ENCODE peak calls at places on chromosomes 2 and 18, in seven cellular contexts. B is PC-3, X is MM.1S, R is hepatocyte, Q is HCT116, M is GM23338, F is neural progenitor cell. I is an unnamed sample.

GRCh38 chr18:22434973-22435608 is 17.4 kb upstream of the CTAGE1 start:
- DNase-seq in B (peak; percentile 79), X (no peak), R (no peak), Q (no peak), M (no peak), F (no peak), I (peak; percentile 90)

GRCh38 chr2:127770973-127771735 is 39.8 kb downstream of the WDR33 start:
- DNase-seq in B (peak; percentile 83), X (no peak), R (peak; percentile 36), Q (no peak), M (no peak), F (no peak), I (peak; percentile 94)

GRCh38 chr2:57906152-57906732 is 140.4 kb upstream of the VRK2 start:
- DNase-seq in B (peak; percentile 82), X (peak; percentile 48), R (peak; percentile 55), Q (no peak), M (peak; percentile 73), F (peak; percentile 71), I (peak; percentile 77)

GRCh38 chr18:4847066-4847465 is 350.0 kb downstream of the AKAIN1 start:
- DNase-seq in B (no peak), X (no peak), R (no peak), Q (no peak), M (no peak), F (no peak), I (no peak)

GRCh38 chr18:31197676-31198075 is 35.0 kb upstream of the DSC1 start:
- DNase-seq in B (peak; percentile 34), X (peak; percentile 21), R (peak; percentile 50), Q (peak; percentile 23), M (no peak), F (no peak), I (no peak)

GRCh38 chr2:218961651-218962570 is 2.4 kb downstream of the CDK5R2 start:
- DNase-seq in B (no peak), X (no peak), R (no peak), Q (no peak), M (peak; percentile 68), F (peak; percentile 75), I (no peak)

GRCh38 chr18:33605250-33605649 is 27.2 kb downstream of the ASXL3 start:
- DNase-seq in B (no peak), X (no peak), R (no peak), Q (no peak), M (no peak), F (no peak), I (no peak)

GRCh38 chr2:230416061-230416721 is at the start of gene SP100:
- DNase-seq in B (peak; percentile 74), X (peak; percentile 76), R (peak; percentile 86), Q (peak; percentile 28), M (peak; percentile 33), F (no peak), I (peak; percentile 93)

GRCh38 chr2:190887089-190887488 is 6.5 kb downstream of the GLS start:
- DNase-seq in B (peak; percentile 52), X (no peak), R (no peak), Q (no peak), M (no peak), F (no peak), I (peak; percentile 48)

GRCh38 chr2:108547606-108548005 is 13.3 kb downstream of the LIMS1 start:
- DNase-seq in B (no peak), X (no peak), R (no peak), Q (no peak), M (no peak), F (no peak), I (no peak)

GRCh38 chr2:100004959-100005387 is 137.4 kb downstream of the AFF3 start:
- DNase-seq in B (no peak), X (no peak), R (no peak), Q (no peak), M (no peak), F (no peak), I (no peak)

GRCh38 chr18:35982404-35983114 is 10.1 kb downstream of the RMP24 start:
- DNase-seq in B (no peak), X (no peak), R (no peak), Q (no peak), M (no peak), F (no peak), I (peak; percentile 58)

GRCh38 chr18:23399067-23399466 is 54.0 kb upstream of the RIOK3 start:
- DNase-seq in B (no peak), X (no peak), R (no peak), Q (no peak), M (no peak), F (peak; percentile 4), I (no peak)

GRCh38 chr2:157302492-157303099 is 23.0 kb downstream of the ERMN start:
- DNase-seq in B (peak; percentile 81), X (peak; percentile 63), R (peak; percentile 81), Q (peak; percentile 13), M (peak; percentile 80), F (peak; percentile 82), I (peak; percentile 81)

GRCh38 chr2:138182276-138182675 is 218.0 kb downstream of the HNMT start:
- DNase-seq in B (no peak), X (no peak), R (no peak), Q (no peak), M (peak; percentile 70), F (no peak), I (no peak)

GRCh38 chr18:22159014-22159413 is 10.4 kb upstream of the GATA6 start:
- DNase-seq in B (no peak), X (no peak), R (no peak), Q (no peak), M (no peak), F (no peak), I (no peak)

GRCh38 chr2:152097291-152098032 is 1.4 kb downstream of the CACNB4 start:
- DNase-seq in B (peak; percentile 17), X (no peak), R (peak; percentile 23), Q (peak; percentile 13), M (peak; percentile 36), F (peak; percentile 27), I (peak; percentile 57)

GRCh38 chr2:119389615-119390306 is 23.0 kb downstream of the DBI start:
- DNase-seq in B (peak; percentile 89), X (no peak), R (no peak), Q (no peak), M (no peak), F (no peak), I (peak; percentile 76)

GRCh38 chr2:39308778-39309177 is 65.0 kb upstream of the CDKL4 start:
- DNase-seq in B (no peak), X (no peak), R (no peak), Q (no peak), M (no peak), F (no peak), I (no peak)

GRCh38 chr2:69177785-69178636 is 165.0 kb downstream of the ANTXR1 start:
- DNase-seq in B (no peak), X (no peak), R (peak; percentile 91), Q (peak; percentile 75), M (peak; percentile 96), F (peak; percentile 96), I (peak; percentile 97)

GRCh38 chr2:51846796-51847195 is 814.9 kb upstream of the NRXN1 start:
- DNase-seq in B (peak; percentile 15), X (no peak), R (no peak), Q (no peak), M (no peak), F (no peak), I (no peak)

DNA sequence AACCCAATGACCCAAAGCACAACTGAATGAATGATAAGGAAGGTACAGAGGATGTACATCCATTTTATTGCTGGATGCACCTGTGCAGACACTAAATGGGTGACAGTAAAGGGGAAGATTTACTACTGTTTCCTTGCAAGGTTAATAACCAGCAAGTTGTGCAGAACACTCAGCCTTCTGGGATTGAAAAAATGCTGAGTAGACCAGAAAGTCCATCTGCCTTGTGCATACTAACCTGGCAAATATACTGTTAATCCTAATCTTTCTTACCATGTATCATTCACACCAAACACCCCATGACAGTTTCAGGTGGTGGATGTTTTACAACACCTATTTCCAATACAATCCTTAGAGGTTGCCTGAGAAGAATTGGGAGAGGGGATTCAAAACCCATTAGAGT is 814.1 kb upstream of the NRXN1 start:
- DNase-seq in B (no peak), X (no peak), R (no peak), Q (no peak), M (no peak), F (no peak), I (no peak)
- TF ChIP-seq EZH2phosphoT487 in B (no peak), X (no peak), R (no peak), Q (no peak), M (no peak), F (no peak), I (no peak)

GRCh38 chr2:12031871-12032270 is 285.4 kb downstream of the LPIN1 start:
- DNase-seq in B (no peak), X (no peak), R (no peak), Q (no peak), M (no peak), F (no peak), I (no peak)
- H3K4me1 ChIP-seq in B (peaks cover 24% of the 10 kb centered on the region), X (no peaks in the 10 kb centered on the region), R (peaks cover 5% of the 10 kb centered on the region), Q (peaks cover 7% of the 10 kb centered on the region), M (no peaks in the 10 kb centered on the region), F (no peaks in the 10 kb centered on the region), I (peaks cover 25% of the 10 kb centered on the region)

DNA sequence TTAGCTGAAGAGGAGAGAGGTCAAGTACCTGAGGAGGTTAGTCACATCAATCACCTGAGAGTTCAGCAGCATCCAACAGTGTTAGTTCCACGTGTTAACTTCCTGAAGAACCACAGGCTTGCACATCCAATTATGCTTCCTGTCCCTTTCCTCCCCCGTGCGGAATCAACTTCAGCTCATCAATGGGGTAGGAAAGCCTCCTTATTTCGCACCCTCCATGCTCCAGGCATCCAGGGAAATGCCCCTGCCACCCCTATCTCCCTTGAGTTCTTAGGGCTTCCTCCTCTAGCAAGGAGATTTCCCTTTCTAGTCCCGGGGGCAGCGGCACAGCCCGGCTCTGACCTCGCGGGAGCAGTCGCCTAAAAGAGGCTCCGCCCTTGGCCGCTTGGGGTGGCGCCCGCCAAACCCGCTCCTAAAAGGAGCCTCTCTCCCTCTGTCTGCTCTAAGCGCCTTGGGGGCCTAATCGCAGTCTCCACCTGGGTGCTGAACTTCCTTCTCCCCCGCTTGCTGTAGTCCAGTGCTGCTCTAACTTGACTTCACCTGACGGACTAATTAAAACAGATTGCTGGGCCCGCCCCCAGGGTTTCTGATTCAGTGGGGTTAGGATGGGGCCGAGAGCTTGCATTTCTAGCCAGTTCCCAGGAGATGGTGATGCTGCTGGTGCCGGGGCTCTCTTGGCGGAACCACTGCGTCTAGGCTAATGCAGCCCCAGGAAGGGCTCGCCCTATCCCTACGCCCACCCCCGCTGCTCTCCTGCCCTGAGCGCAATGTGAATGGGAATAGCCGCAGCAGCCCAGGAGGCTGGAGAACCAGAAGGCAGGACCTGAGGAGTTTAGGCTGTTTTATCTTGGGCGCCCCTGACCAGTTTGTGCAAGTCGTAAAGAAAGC is 3.4 kb upstream of the TET3 start:
- DNase-seq in B (peak; percentile 53), X (no peak), R (peak; percentile 45), Q (peak; percentile 22), M (peak; percentile 88), F (peak; percentile 69), I (peak; percentile 67)
- TF ChIP-seq EZH2phosphoT487 in B (no peak), X (no peak), R (no peak), Q (no peak), M (no peak), F (peak; percentile 60), I (no peak)

GRCh38 chr2:113209869-113210305 is 36.1 kb downstream of the PSD4 start:
- DNase-seq in B (no peak), X (no peak), R (no peak), Q (no peak), M (no peak), F (no peak), I (no peak)
- H3K4me1 ChIP-seq in B (peaks cover 20% of the 10 kb centered on the region), X (no peaks in the 10 kb centered on the region), R (peaks cover 17% of the 10 kb centered on the region), Q (peaks cover 23% of the 10 kb centered on the region), M (peaks cover 12% of the 10 kb centered on the region), F (peaks cover 10% of the 10 kb centered on the region), I (peaks cover 18% of the 10 kb centered on the region)

DNA sequence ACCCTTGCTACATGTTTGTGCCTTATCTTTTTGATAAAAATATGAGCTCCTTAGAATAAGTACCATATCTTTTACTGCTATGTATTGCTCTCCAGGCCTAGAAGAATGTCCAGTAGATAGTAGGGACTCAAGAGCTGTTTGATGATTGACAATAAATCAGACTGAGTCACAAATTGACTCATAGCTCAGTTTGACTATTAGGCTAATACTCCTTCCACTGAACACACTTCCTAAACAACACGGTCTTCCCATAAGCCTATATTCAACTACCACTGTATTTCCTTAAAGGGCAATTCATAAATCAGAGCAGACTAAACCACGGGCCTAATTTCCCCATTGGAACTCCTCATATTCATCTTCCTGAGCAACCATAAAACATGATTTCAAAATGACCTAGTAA is 258.5 kb downstream of the ALK start:
- DNase-seq in B (peak; percentile 83), X (no peak), R (no peak), Q (no peak), M (no peak), F (no peak), I (peak; percentile 18)
- TF ChIP-seq EZH2phosphoT487 in B (no peak), X (no peak), R (no peak), Q (no peak), M (no peak), F (no peak), I (no peak)

I was measured in GM23248.